ENCODE peak calls at places on chromosome 16, in ten cellular contexts. S, W, D, Y, H, F, Q, Z, A and R are unnamed samples.

GRCh38 chr16:11263737-11264136 is 5.4 kb downstream of the TNP2 start:
- DNase-seq in S (no peak), H (no peak), Y (no peak), A (no peak), W (no peak), Q (no peak), D (no peak), F (no peak), Z (peak), R (no peak)

GRCh38 chr16:19382887-19383816 is 34.5 kb upstream of the TMC5 start:
- DNase-seq in Z (no peak), S (no peak), D (no peak), A (no peak), W (no peak), F (no peak), H (no peak), Q (no peak), Y (no peak), R (no peak)

GRCh38 chr16:70730944-70731343 is 45.1 kb upstream of the MTSS2 start:
- DNase-seq in Q (peak), D (no peak), H (no peak), Y (no peak), W (no peak), S (peak), F (peak), Z (no peak), A (no peak), R (no peak)

GRCh38 chr16:87395181-87395842 is 3.2 kb downstream of the MAP1LC3B start:
- DNase-seq in A (no peak), Z (no peak), H (no peak), S (no peak), Y (no peak), F (no peak), Q (no peak), W (no peak), D (no peak), R (no peak)

GRCh38 chr16:80994451-80994850 is 12.2 kb downstream of the CMC2 start:
- DNase-seq in D (no peak), A (no peak), H (no peak), Q (no peak), F (no peak), Y (no peak), S (no peak), Z (no peak), W (no peak), R (no peak)

GRCh38 chr16:66471696-66472393 is 44.8 kb downstream of the BEAN1 start:
- DNase-seq in W (no peak), S (no peak), H (no peak), D (peak), Z (no peak), Q (no peak), F (no peak), A (no peak), Y (peak), R (no peak)

GRCh38 chr16:29148867-29149272 is 164.0 kb downstream of the LAT start:
- DNase-seq in Z (peak), D (no peak), W (no peak), A (no peak), F (peak), H (no peak), Q (peak), Y (no peak), S (no peak), R (no peak)

GRCh38 chr16:11361751-11362742 is 16.8 kb downstream of the RMI2 start:
- DNase-seq in H (no peak), Q (no peak), Y (no peak), S (no peak), A (no peak), W (no peak), D (no peak), Z (peak), F (no peak), R (no peak)

GRCh38 chr16:4550587-4550986 is 5.6 kb upstream of the C16orf96 start:
- DNase-seq in D (no peak), A (no peak), Q (no peak), Z (no peak), H (no peak), F (no peak), S (no peak), W (no peak), Y (no peak), R (no peak)

GRCh38 chr16:84769416-84769815 is 50.4 kb upstream of the CRISPLD2 start:
- DNase-seq in Z (no peak), Y (no peak), D (no peak), S (no peak), Q (no peak), A (no peak), H (no peak), W (no peak), F (no peak), R (no peak)

GRCh38 chr16:81905277-81905676 is 106.0 kb downstream of the SDR42E1 start:
- DNase-seq in Q (no peak), Z (no peak), D (no peak), Y (peak), A (no peak), S (no peak), F (no peak), H (no peak), W (no peak), R (no peak)

GRCh38 chr16:86034421-86034919 is 135.5 kb downstream of the IRF8 start:
- DNase-seq in Q (no peak), Z (no peak), F (no peak), S (no peak), W (peak), H (no peak), Y (no peak), D (no peak), A (no peak), R (no peak)

GRCh38 chr16:55426865-55427484 is 52.0 kb upstream of the MMP2 start:
- DNase-seq in D (no peak), F (no peak), Z (no peak), W (no peak), A (no peak), H (no peak), S (no peak), Q (no peak), Y (no peak), R (no peak)

GRCh38 chr16:20901068-20901440 is 483 bp downstream of the LYRM1 start:
- DNase-seq in Y (peak), S (no peak), Q (no peak), W (no peak), F (no peak), H (no peak), A (no peak), D (no peak), Z (no peak), R (no peak)

GRCh38 chr16:11139624-11140375 is 116.2 kb downstream of the SOCS1 start:
- DNase-seq in Y (peak), H (no peak), F (no peak), Z (no peak), D (no peak), W (peak), Q (no peak), S (no peak), A (peak), R (no peak)

GRCh38 chr16:88804552-88805339 is 1.2 kb downstream of the CDT1 start:
- DNase-seq in D (peak), A (no peak), Y (peak), W (no peak), F (no peak), S (peak), Z (no peak), Q (no peak), H (no peak), R (no peak)

GRCh38 chr16:87582221-87582965 is 19.9 kb upstream of the JPH3 start:
- DNase-seq in A (no peak), Z (no peak), S (peak), F (peak), Q (peak), D (no peak), H (no peak), W (no peak), Y (no peak), R (no peak)

GRCh38 chr16:84514874-84515835 is 10.7 kb upstream of the MEAK7 start:
- DNase-seq in Z (peak), F (peak), W (peak), Q (no peak), H (no peak), A (no peak), Y (no peak), S (peak), D (no peak), R (no peak)

DNA sequence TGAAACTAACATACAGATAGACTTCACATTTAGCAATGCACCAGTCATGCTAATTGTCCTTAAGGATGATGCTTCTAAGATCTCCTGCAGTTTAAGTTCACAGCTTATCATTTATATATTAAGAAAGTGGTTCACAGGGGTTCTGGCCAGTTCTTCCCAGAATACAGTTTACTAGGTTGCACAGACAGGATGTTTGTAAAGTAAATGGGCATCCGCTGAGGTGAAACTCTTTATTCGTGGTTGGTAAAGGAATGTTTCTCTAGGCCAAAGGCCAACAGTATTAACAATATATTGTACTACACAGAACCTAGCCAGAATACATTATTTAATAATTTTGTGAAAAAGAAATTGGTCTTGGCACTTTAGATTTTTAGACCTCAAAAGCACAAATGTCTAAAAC is 1427.3 kb downstream of the CDH8 start:
- DNase-seq in D (peak), S (no peak), F (no peak), Z (no peak), Y (no peak), A (no peak), W (no peak), H (no peak), Q (no peak), R (no peak)
- H3K27ac ChIP-seq in D (no peak), S (no peak), F (no peak), Z (no peak), Y (no peak), A (no peak), W (no peak), H (no peak), Q (no peak), R (no peak)

GRCh38 chr16:533391-534088 is 6.0 kb downstream of the CAPN15 start:
- DNase-seq in H (no peak), S (no peak), F (no peak), Y (no peak), Z (no peak), A (no peak), D (no peak), W (peak), Q (no peak), R (no peak)
- H3K27ac ChIP-seq in H (no peak), S (peak), F (no peak), Y (no peak), Z (no peak), A (no peak), D (no peak), W (peak), Q (no peak), R (no peak)

DNA sequence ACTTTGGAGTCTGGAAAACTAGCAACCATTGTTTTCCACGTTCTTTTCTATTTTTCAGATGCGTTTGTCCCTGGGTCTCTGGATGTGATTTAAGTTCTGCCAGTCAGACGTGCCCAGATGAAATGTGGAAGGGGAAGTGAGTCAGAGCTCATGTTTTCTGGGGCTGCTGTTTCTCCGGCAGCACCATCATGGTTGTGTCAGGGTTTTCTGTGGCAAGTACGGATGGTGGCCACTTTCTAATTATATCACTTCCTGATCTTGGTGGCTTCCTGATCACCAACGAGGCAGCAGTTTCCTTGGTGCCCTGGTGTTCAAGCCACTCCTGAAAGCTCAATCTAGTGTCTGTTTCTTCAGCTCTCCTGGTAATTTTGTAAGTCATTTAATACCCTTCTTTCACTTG is 31.4 kb upstream of the PMFBP1 start:
- DNase-seq in A (no peak), Q (no peak), D (peak), S (no peak), Y (no peak), F (peak), W (no peak), H (no peak), Z (no peak), R (no peak)
- H3K27ac ChIP-seq in A (no peak), Q (peak), D (no peak), S (peak), Y (no peak), F (peak), W (no peak), H (no peak), Z (no peak), R (no peak)

DNA sequence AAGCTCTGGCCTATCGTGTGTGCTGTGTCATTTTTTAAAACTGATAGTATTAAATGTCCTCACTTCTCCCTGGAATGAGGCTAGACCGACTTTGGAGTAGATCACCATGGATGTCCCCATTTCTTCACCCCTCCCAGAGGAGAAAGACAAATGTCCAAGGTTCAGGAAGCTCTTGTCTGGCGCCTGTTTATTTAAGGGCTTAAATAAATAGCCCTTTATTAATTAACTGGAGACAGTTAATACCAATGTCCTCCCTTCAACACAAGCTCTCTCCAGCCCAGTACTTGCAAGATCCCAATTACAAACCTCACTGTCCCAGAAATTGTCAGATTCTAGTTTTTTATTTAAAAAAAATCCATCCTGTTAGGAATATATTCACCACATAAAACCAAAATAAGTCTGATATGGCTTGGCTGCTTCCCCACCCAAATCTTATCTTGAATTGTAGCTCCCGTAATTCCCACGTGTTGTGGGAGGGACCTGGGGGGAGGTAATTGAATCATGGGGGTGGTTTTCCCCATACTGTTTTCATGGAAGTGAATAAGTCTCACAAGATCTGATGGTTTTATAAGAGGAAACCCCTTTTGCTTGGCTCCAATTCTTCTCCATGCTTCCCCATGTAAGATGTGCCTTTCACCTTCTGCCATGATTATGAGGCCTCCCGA is 344.4 kb downstream of the SHISA9 start:
- DNase-seq in D (no peak), Y (no peak), Q (no peak), H (no peak), F (no peak), W (no peak), A (no peak), S (no peak), Z (no peak), R (no peak)
- H3K27ac ChIP-seq in D (no peak), Y (no peak), Q (no peak), H (no peak), F (no peak), W (no peak), A (no peak), S (no peak), Z (no peak), R (no peak)

GRCh38 chr16:27318399-27319256 is 4.9 kb downstream of the IL4R start:
- DNase-seq in S (peak), Y (peak), Z (peak), H (no peak), Q (peak), F (peak), A (no peak), W (no peak), D (peak), R (no peak)
- H3K27ac ChIP-seq in S (no peak), Y (no peak), Z (peak), H (peak), Q (peak), F (peak), A (no peak), W (peak), D (peak), R (peak)

GRCh38 chr16:68288252-68288650 is 22.5 kb downstream of the SLC7A6OS start:
- DNase-seq in S (no peak), D (no peak), F (no peak), Z (no peak), Q (no peak), A (no peak), H (no peak), Y (no peak), W (no peak), R (no peak)
- H3K27ac ChIP-seq in S (peak), D (no peak), F (peak), Z (peak), Q (peak), A (no peak), H (no peak), Y (no peak), W (peak), R (no peak)